ENCODE peak calls at places on chromosomes 6 and 20, in five cellular contexts. Z, D, C, L and O are unnamed samples.

GRCh38 chr20:41290804-41291389 is 26.6 kb downstream of the ZHX3 start:
- ATAC-seq in C (no peak), D (no peak), L (no peak), Z (no peak), O (no peak)

GRCh38 chr6:52647199-52647598 is 23.7 kb upstream of the TMEM14A start:
- ATAC-seq in Z (no peak), C (no peak), L (no peak), D (no peak), O (no peak)

GRCh38 chr20:16566080-16566479 is 7.2 kb downstream of the KIF16B start:
- ATAC-seq in D (no peak), C (no peak), Z (no peak), L (no peak), O (no peak)

GRCh38 chr6:37540390-37540789 is 40.7 kb upstream of the CCDC167 start:
- ATAC-seq in Z (no peak), D (no peak), C (no peak), L (no peak), O (no peak)

GRCh38 chr6:33730611-33731010 is 16.1 kb downstream of the IP6K3 start:
- ATAC-seq in D (no peak), Z (no peak), C (no peak), L (peak; percentile 28), O (no peak)

GRCh38 chr6:146878564-146879343 is 280.0 kb downstream of the ADGB start:
- ATAC-seq in Z (no peak), C (no peak), L (no peak), D (no peak), O (no peak)

GRCh38 chr20:59042796-59043621 is 423 bp upstream of the PRELID3B start:
- ATAC-seq in Z (peak; percentile 96), D (peak; percentile 96), C (peak; percentile 97), L (peak; percentile 91), O (peak; percentile 99)

GRCh38 chr20:19737025-19737424 is 21.0 kb upstream of the RIN2 start:
- ATAC-seq in C (peak; percentile 71), L (peak; percentile 60), Z (no peak), D (peak; percentile 95), O (peak; percentile 84)

GRCh38 chr6:15269619-15270018 is 23.8 kb downstream of the JARID2 start:
- ATAC-seq in Z (no peak), L (no peak), C (no peak), D (no peak), O (no peak)

GRCh38 chr6:15793288-15793687 is 130.5 kb upstream of the DTNBP1 start:
- ATAC-seq in C (no peak), D (no peak), Z (peak; percentile 92), L (peak; percentile 94), O (no peak)

GRCh38 chr6:98547634-98548033 is 286.7 kb upstream of the POU3F2 start:
- ATAC-seq in D (no peak), Z (no peak), C (no peak), L (no peak), O (no peak)

GRCh38 chr6:17219098-17219497 is 62.1 kb upstream of the RBM24 start:
- ATAC-seq in L (no peak), Z (no peak), C (no peak), D (no peak), O (no peak)

GRCh38 chr20:8946036-8946926 is 122.6 kb upstream of the PLCB4 start:
- ATAC-seq in C (no peak), L (no peak), Z (no peak), D (no peak), O (peak; percentile 70)

GRCh38 chr6:134041093-134041492 is 11.3 kb downstream of the SLC2A12 start:
- ATAC-seq in C (no peak), L (peak; percentile 99), Z (peak; percentile 68), D (no peak), O (no peak)

GRCh38 chr6:163086563-163086895 is 328.0 kb upstream of the QKI start:
- ATAC-seq in D (no peak), C (no peak), L (no peak), Z (no peak), O (no peak)

GRCh38 chr20:49580818-49581174 is 12.9 kb upstream of the PTGIS start:
- ATAC-seq in D (no peak), Z (no peak), L (no peak), C (no peak), O (no peak)

GRCh38 chr6:14674867-14675648 is 557.5 kb downstream of the CD83 start:
- ATAC-seq in C (no peak), L (no peak), D (peak; percentile 68), Z (no peak), O (no peak)

GRCh38 chr6:3707751-3708412 is 43.6 kb downstream of the PXDC1 start:
- ATAC-seq in Z (peak; percentile 66), L (no peak), D (no peak), C (no peak), O (no peak)

GRCh38 chr20:60063739-60064138 is 105.5 kb downstream of the CDH26 start:
- ATAC-seq in C (no peak), D (no peak), Z (no peak), L (no peak), O (no peak)

GRCh38 chr6:24752503-24752902 is 22.2 kb upstream of the GMNN start:
- ATAC-seq in C (no peak), L (no peak), D (no peak), Z (no peak), O (no peak)

GRCh38 chr6:27295301-27296079 is 16.6 kb downstream of the POM121L2 start:
- ATAC-seq in Z (peak; percentile 67), D (peak; percentile 49), L (no peak), C (no peak), O (no peak)

GRCh38 chr20:19110285-19110684 is 102.2 kb upstream of the SLC24A3 start:
- ATAC-seq in C (no peak), L (no peak), Z (no peak), D (no peak), O (no peak)

GRCh38 chr6:149166747-149167146 is 150.8 kb upstream of the TAB2 start:
- ATAC-seq in D (no peak), Z (no peak), C (no peak), L (no peak), O (no peak)

GRCh38 chr20:58054744-58055373 is 173.6 kb downstream of the ANKRD60 start:
- ATAC-seq in C (peak; percentile 23), D (no peak), L (no peak), Z (no peak), O (peak; percentile 69)

GRCh38 chr6:5029609-5030008 is 25.8 kb upstream of the RPP40 start:
- ATAC-seq in Z (no peak), C (no peak), L (no peak), D (no peak), O (no peak)

GRCh38 chr20:24497851-24498250 is 28.4 kb downstream of the SYNDIG1 start:
- ATAC-seq in L (no peak), Z (no peak), C (no peak), D (no peak), O (no peak)

GRCh38 chr6:87102296-87102695 is 7.4 kb upstream of the CGA start:
- ATAC-seq in Z (no peak), D (peak; percentile 68), L (no peak), C (no peak), O (no peak)

GRCh38 chr6:32774428-32774827 is 11.1 kb upstream of the HLA-DQB2 start:
- ATAC-seq in C (no peak), Z (no peak), L (no peak), D (peak; percentile 49), O (no peak)

GRCh38 chr20:8144282-8145245 is 12.5 kb downstream of the PLCB1 start:
- ATAC-seq in Z (no peak), D (no peak), C (no peak), L (no peak), O (no peak)

GRCh38 chr20:5147193-5147592 is 20.4 kb downstream of the CDS2 start:
- ATAC-seq in L (no peak), C (no peak), Z (no peak), D (peak; percentile 41), O (no peak)

GRCh38 chr20:51667002-51667408 is 101.2 kb downstream of the ATP9A start:
- ATAC-seq in C (no peak), D (no peak), Z (no peak), L (no peak), O (no peak)

DNA sequence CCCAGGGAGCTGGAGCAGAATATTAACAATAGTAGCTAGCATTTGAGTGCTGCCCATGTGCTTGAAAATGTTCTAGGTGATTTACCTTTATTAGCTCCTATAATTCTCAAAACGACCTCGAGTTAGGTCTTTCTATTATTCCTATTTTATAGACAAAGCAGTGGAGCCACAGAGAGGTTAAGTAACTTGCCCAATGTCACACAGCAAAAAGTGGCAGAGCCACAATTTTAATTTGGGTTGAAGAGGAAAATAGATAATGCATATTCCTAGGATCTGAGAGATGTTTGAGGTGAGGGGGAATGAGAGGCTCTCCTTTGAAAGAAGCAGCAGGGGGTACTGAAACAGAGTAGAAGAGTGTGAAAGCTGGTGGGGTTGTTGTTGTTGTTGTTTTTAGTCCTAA is 354.5 kb upstream of the SLC35B3 start:
- ATAC-seq in C (no peak), D (no peak), L (no peak), Z (no peak), O (no peak)
- TF ChIP-seq POLR2A in C (no peak), D (no peak), L (no peak), Z (no peak), O (no peak)

DNA sequence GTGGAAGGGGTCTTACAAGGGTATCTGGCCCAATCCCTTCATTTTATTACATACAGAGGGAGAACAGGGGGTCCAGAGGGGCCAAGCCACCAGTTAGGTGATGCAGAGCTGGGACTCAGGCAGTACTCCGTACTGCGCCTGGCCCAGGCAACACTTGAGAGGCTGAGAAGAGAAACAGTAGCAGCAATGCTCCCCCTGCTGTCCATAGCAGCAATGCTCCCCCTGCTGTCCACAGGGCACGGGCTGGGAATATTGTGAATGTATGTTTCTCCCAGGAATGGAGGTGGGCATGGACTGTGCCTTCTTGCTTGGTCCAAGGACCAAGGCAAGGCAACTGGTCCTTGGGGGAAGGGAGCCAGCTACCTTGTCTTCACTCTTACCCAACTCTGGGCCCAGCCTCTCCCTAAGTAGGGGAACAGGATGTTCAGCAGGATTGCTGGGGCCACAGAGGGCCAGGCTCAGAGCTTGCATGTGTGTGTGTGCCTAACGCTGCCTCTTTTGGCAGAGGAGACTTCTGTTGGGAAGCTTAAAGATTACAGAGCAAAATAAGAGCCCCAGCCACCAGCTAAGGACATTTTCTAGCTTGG is 14.8 kb upstream of the FAM83C start:
- ATAC-seq in L (peak; percentile 61), D (peak; percentile 55), Z (peak; percentile 89), C (peak; percentile 76), O (peak; percentile 58)
- H3K4me1 ChIP-seq in L (peaks cover 12% of the 10 kb centered on the region), D (peaks cover 3% of the 10 kb centered on the region), Z (peaks cover 28% of the 10 kb centered on the region), C (peaks cover 12% of the 10 kb centered on the region), O (peaks cover 6% of the 10 kb centered on the region)

GRCh38 chr6:11196511-11197174 is 35.8 kb downstream of the NEDD9 start:
- ATAC-seq in D (no peak), C (no peak), L (no peak), Z (no peak), O (no peak)
- TF ChIP-seq POLR2A in D (no peak), C (no peak), L (no peak), Z (no peak), O (no peak)

DNA sequence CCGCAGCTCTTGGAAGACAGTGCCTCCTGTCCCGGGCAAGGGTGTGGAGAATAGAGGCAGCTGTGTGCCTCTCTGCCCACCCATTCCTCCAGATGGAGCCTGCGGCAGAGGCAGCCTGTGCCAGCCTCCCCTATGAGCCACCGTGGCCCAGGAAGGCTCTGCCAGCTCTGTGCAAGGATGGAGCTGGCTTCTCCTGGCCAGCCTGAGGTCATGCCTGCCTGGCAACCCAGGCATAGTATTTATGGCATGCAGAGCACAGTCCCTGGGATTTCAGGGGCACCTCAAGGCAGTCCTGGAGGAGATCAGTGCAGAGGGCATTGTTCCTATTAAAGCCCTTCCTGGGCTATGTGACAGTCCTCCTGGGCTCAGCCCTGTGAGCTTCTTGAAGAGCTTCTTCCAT is 1.5 kb downstream of the EPB41L1 start:
- ATAC-seq in L (no peak), Z (no peak), C (no peak), D (no peak), O (no peak)
- H3K4me1 ChIP-seq in L (peaks cover 7% of the 10 kb centered on the region), Z (no peaks in the 10 kb centered on the region), C (peaks cover 22% of the 10 kb centered on the region), D (no peaks in the 10 kb centered on the region), O (peaks cover 50% of the 10 kb centered on the region)